ENCODE peak calls at places on chromosomes 16 and 17, in six cellular contexts. K is colonic mucosa, A is fibroblast of lung, X is left colon, I is SJSA1, Y is skeletal muscle cell. W is an unnamed sample.

GRCh38 chr16:75248536-75249380 is 2.7 kb downstream of the BCAR1 start:
- DNase-seq in K (no peak), A (no peak), I (no peak), X (peak; percentile 20), Y (no peak), W (no peak)

GRCh38 chr17:18064053-18064452 is 23.7 kb upstream of the DRG2 start:
- DNase-seq in X (no peak), Y (no peak), A (no peak), I (no peak), K (no peak), W (no peak)

GRCh38 chr16:4316732-4317461 is 1.0 kb downstream of the GLIS2 start:
- DNase-seq in I (peak; percentile 42), X (no peak), K (peak; percentile 34), A (peak; percentile 40), Y (no peak), W (no peak)

GRCh38 chr16:50925758-50926357 is 184.0 kb downstream of the CYLD start:
- DNase-seq in A (no peak), K (no peak), X (no peak), Y (no peak), I (no peak), W (no peak)

GRCh38 chr17:61618950-61619349 is 27.9 kb upstream of the NACA2 start:
- DNase-seq in Y (no peak), A (no peak), I (no peak), K (no peak), X (no peak), W (no peak)

GRCh38 chr16:995087-995486 is 13.5 kb downstream of the SOX8 start:
- DNase-seq in K (no peak), A (peak; percentile 49), Y (peak; percentile 29), I (no peak), X (no peak), W (no peak)

GRCh38 chr17:79965806-79966205 is 69.9 kb downstream of the TBC1D16 start:
- DNase-seq in I (peak; percentile 42), A (peak; percentile 35), K (no peak), Y (no peak), X (no peak), W (no peak)

GRCh38 chr17:30717290-30718098 is 107.0 kb downstream of the CRLF3 start:
- DNase-seq in I (no peak), X (no peak), K (no peak), A (no peak), Y (no peak), W (no peak)

GRCh38 chr16:86033016-86033474 is 134.1 kb downstream of the IRF8 start:
- DNase-seq in K (no peak), A (peak; percentile 6), X (no peak), Y (no peak), I (no peak), W (no peak)

GRCh38 chr16:87583453-87584131 is 18.7 kb upstream of the JPH3 start:
- DNase-seq in K (no peak), A (peak; percentile 51), Y (no peak), X (no peak), I (peak; percentile 69), W (no peak)

GRCh38 chr17:35117984-35118383 is 1.7 kb downstream of the RAD51D start:
- DNase-seq in A (peak; percentile 39), I (no peak), K (no peak), X (no peak), Y (no peak), W (peak; percentile 49)

GRCh38 chr17:45052052-45052772 is 780 bp upstream of the DCAKD start:
- DNase-seq in A (peak; percentile 20), X (peak; percentile 60), Y (no peak), I (peak; percentile 75), K (peak; percentile 55), W (peak; percentile 29)

GRCh38 chr16:21637032-21637968 is 15.1 kb downstream of the IGSF6 start:
- DNase-seq in A (no peak), X (no peak), Y (no peak), K (no peak), I (no peak), W (no peak)

GRCh38 chr16:1494711-1495110 is 1.6 kb downstream of the TELO2 start:
- DNase-seq in X (no peak), A (peak; percentile 6), I (no peak), Y (no peak), K (no peak), W (no peak)

GRCh38 chr17:73309727-73310555 is 1.9 kb downstream of the CDC42EP4 start:
- DNase-seq in X (peak; percentile 70), K (peak; percentile 80), Y (no peak), I (no peak), A (no peak), W (no peak)

GRCh38 chr17:56699186-56699895 is 105.8 kb downstream of the NOG start:
- DNase-seq in X (peak; percentile 42), K (peak; percentile 32), I (peak; percentile 99), A (peak; percentile 87), Y (peak; percentile 91), W (no peak)

GRCh38 chr17:80696456-80696855 is 151.8 kb downstream of the RPTOR start:
- DNase-seq in A (no peak), K (no peak), X (no peak), I (no peak), Y (no peak), W (no peak)

GRCh38 chr16:89170346-89171215 is 967 bp upstream of the CDH15 start:
- DNase-seq in I (no peak), Y (no peak), K (peak; percentile 88), A (no peak), X (peak; percentile 85), W (no peak)

GRCh38 chr17:6374271-6374691 is 60.6 kb downstream of the AIPL1 start:
- DNase-seq in K (peak; percentile 12), A (no peak), I (no peak), Y (no peak), X (no peak), W (no peak)

GRCh38 chr17:32335647-32336046 is 6.3 kb downstream of the C17orf75 start:
- DNase-seq in K (no peak), Y (peak; percentile 53), X (no peak), I (no peak), A (peak; percentile 42), W (no peak)

GRCh38 chr16:27374794-27375499 is 27.0 kb upstream of the IL21R start:
- DNase-seq in Y (peak; percentile 20), X (peak; percentile 55), A (peak; percentile 77), I (peak; percentile 73), K (peak; percentile 60), W (peak; percentile 68)

GRCh38 chr17:11144358-11145233 is 96.4 kb upstream of the SHISA6 start:
- DNase-seq in Y (no peak), X (peak; percentile 33), A (peak; percentile 33), I (no peak), K (peak; percentile 63), W (no peak)

GRCh38 chr16:67552476-67552875 is 9.8 kb upstream of the CTCF start:
- DNase-seq in Y (no peak), A (no peak), K (peak; percentile 19), I (no peak), X (no peak), W (no peak)

GRCh38 chr17:37039269-37039668 is 90.5 kb downstream of the AATF start:
- DNase-seq in K (no peak), X (no peak), Y (no peak), A (no peak), I (no peak), W (no peak)

GRCh38 chr17:77783991-77784820 is 174.3 kb upstream of the TNRC6C start:
- DNase-seq in K (no peak), X (peak; percentile 20), I (no peak), A (no peak), Y (no peak), W (peak; percentile 42)

GRCh38 chr16:10501016-10501607 is 79.3 kb downstream of the EMP2 start:
- DNase-seq in X (no peak), K (no peak), Y (no peak), I (no peak), A (no peak), W (no peak)

GRCh38 chr17:9087921-9088320 is 66.6 kb downstream of the NTN1 start:
- DNase-seq in I (no peak), Y (no peak), K (no peak), A (no peak), X (no peak), W (no peak)

GRCh38 chr17:47232465-47232864 is 21.2 kb upstream of the ITGB3 start:
- DNase-seq in A (no peak), I (no peak), K (no peak), Y (no peak), X (no peak), W (no peak)

GRCh38 chr16:2022723-2023097 is 3.1 kb downstream of the NPW start:
- DNase-seq in K (no peak), X (no peak), I (peak; percentile 72), Y (no peak), A (peak; percentile 55), W (no peak)

GRCh38 chr16:69469807-69470561 is 45.6 kb downstream of the CYB5B start:
- DNase-seq in X (no peak), Y (no peak), I (no peak), A (no peak), K (no peak), W (peak; percentile 41)

GRCh38 chr16:57266531-57267268 is 17.8 kb downstream of the PLLP start:
- DNase-seq in Y (no peak), A (no peak), K (peak; percentile 29), I (no peak), X (no peak), W (peak; percentile 31)

GRCh38 chr17:7293821-7294613 is 422 bp downstream of the YBX2 start:
- DNase-seq in K (peak; percentile 94), Y (no peak), X (peak; percentile 96), A (no peak), I (no peak), W (peak; percentile 44)

GRCh38 chr16:55333690-55334089 is 9.7 kb downstream of the IRX6 start:
- DNase-seq in I (no peak), K (no peak), Y (no peak), X (no peak), A (no peak), W (no peak)

GRCh38 chr16:73176577-73177013 is 128.7 kb upstream of the ZFHX3 start:
- DNase-seq in A (peak; percentile 96), X (peak; percentile 28), I (no peak), K (no peak), Y (peak; percentile 94), W (no peak)

GRCh38 chr16:20906225-20906870 is 5.8 kb downstream of the LYRM1 start:
- DNase-seq in I (peak; percentile 63), A (peak; percentile 93), K (no peak), X (no peak), Y (peak; percentile 74), W (no peak)

GRCh38 chr17:76500074-76500744 is 1.0 kb downstream of the RHBDF2 start:
- DNase-seq in K (no peak), A (no peak), X (no peak), I (no peak), Y (no peak), W (no peak)

GRCh38 chr16:80569440-80570105 is 28.8 kb downstream of the DYNLRB2 start:
- DNase-seq in A (peak; percentile 34), K (no peak), I (no peak), X (no peak), Y (peak; percentile 39), W (peak; percentile 86)

GRCh38 chr17:40623419-40624217 is 24.0 kb downstream of the SMARCE1 start:
- DNase-seq in X (no peak), A (no peak), K (no peak), I (no peak), Y (no peak), W (peak; percentile 38)